ENCODE peak calls at places on chromosomes 4 and X, in eight cellular contexts. Y is B cell, A is glutamatergic neuron, D is coronary artery, M is neural crest cell, N is progenitor cell of endocrine pancreas, Z is endodermal cell, P is IMR-90. Q is an unnamed sample.

GRCh38 chr4:74038161-74039064 is at the start of gene CXCL3:
- DNase-seq in Y (peak; percentile 6), A (peak; percentile 77), D (peak; percentile 79), M (peak; percentile 60), N (peak; percentile 61), Z (peak; percentile 89), P (peak; percentile 40), Q (peak; percentile 86)

GRCh38 chr4:1354136-1354982 is 7.4 kb downstream of the UVSSA start:
- DNase-seq in Y (no peak), A (no peak), D (no peak), M (no peak), N (no peak), Z (peak; percentile 64), P (no peak), Q (no peak)

GRCh38 chrX:110734894-110735541 is 60.6 kb downstream of the CHRDL1 start:
- DNase-seq in Y (no peak), A (no peak), D (no peak), M (no peak), N (no peak), Z (no peak), P (peak; percentile 69), Q (no peak)

GRCh38 chrX:40056420-40056819 is 41.3 kb downstream of the BCOR start:
- DNase-seq in Y (no peak), A (no peak), D (no peak), M (no peak), N (no peak), Z (no peak), P (no peak), Q (no peak)

GRCh38 chrX:74231625-74232024 is 72.4 kb upstream of the ZCCHC13 start:
- DNase-seq in Y (no peak), A (no peak), D (no peak), M (no peak), N (no peak), Z (no peak), P (no peak), Q (no peak)

GRCh38 chr4:78057600-78058560 is 757 bp downstream of the FRAS1 start:
- DNase-seq in Y (peak; percentile 38), A (peak; percentile 60), D (peak; percentile 76), M (peak; percentile 38), N (peak; percentile 34), Z (peak; percentile 79), P (peak; percentile 13), Q (peak; percentile 59)

GRCh38 chr4:185290656-185291055 is 81.3 kb downstream of the SNX25 start:
- DNase-seq in Y (no peak), A (no peak), D (no peak), M (no peak), N (no peak), Z (no peak), P (no peak), Q (no peak)

GRCh38 chrX:51332188-51332942 is at the start of gene NUDT10:
- DNase-seq in Y (peak; percentile 31), A (peak; percentile 86), D (peak; percentile 71), M (peak; percentile 68), N (peak; percentile 59), Z (peak; percentile 92), P (peak; percentile 10), Q (peak; percentile 86)

GRCh38 chr4:118727360-118727759 is 42.2 kb downstream of the METTL14 start:
- DNase-seq in Y (no peak), A (no peak), D (no peak), M (no peak), N (no peak), Z (no peak), P (peak; percentile 59), Q (no peak)

GRCh38 chrX:39336709-39337294 is 535.5 kb downstream of the MID1IP1 start:
- DNase-seq in Y (no peak), A (no peak), D (no peak), M (no peak), N (no peak), Z (no peak), P (no peak), Q (no peak)

GRCh38 chr4:17336524-17336941 is 175.4 kb downstream of the QDPR start:
- DNase-seq in Y (no peak), A (no peak), D (no peak), M (no peak), N (no peak), Z (no peak), P (peak; percentile 48), Q (no peak)

GRCh38 chr4:156608651-156609050 is 362.9 kb downstream of the PDGFC start:
- DNase-seq in Y (no peak), A (no peak), D (no peak), M (no peak), N (no peak), Z (no peak), P (no peak), Q (no peak)

GRCh38 chr4:112075129-112075753 is 70.0 kb upstream of the FAM241A start:
- DNase-seq in Y (peak; percentile 39), A (no peak), D (no peak), M (peak; percentile 18), N (no peak), Z (peak; percentile 72), P (peak; percentile 66), Q (peak; percentile 15)

GRCh38 chrX:133046601-133047000 is 50.3 kb downstream of the USP26 start:
- DNase-seq in Y (no peak), A (no peak), D (no peak), M (no peak), N (no peak), Z (no peak), P (no peak), Q (no peak)

GRCh38 chrX:20433376-20433775 is 166.7 kb upstream of the RPS6KA3 start:
- DNase-seq in Y (no peak), A (no peak), D (no peak), M (no peak), N (no peak), Z (no peak), P (peak; percentile 24), Q (no peak)

GRCh38 chr4:102761478-102761790 is 666 bp upstream of the MANBA start:
- DNase-seq in Y (no peak), A (no peak), D (no peak), M (no peak), N (no peak), Z (no peak), P (peak; percentile 2), Q (no peak)

GRCh38 chr4:84379881-84380618 is 119.0 kb downstream of the NKX6-1 start:
- DNase-seq in Y (no peak), A (peak; percentile 26), D (no peak), M (no peak), N (no peak), Z (peak; percentile 56), P (no peak), Q (no peak)

GRCh38 chrX:123830309-123830708 is 29.5 kb upstream of the XIAP start:
- DNase-seq in Y (peak; percentile 61), A (no peak), D (no peak), M (no peak), N (no peak), Z (no peak), P (no peak), Q (no peak)

GRCh38 chrX:134925551-134925950 is 65.2 kb upstream of the SMIM10 start:
- DNase-seq in Y (no peak), A (no peak), D (no peak), M (no peak), N (no peak), Z (no peak), P (no peak), Q (no peak)
- TF ChIP-seq CTCF in Y (no peak), A (no peak), D (no peak), M (no peak), N (no peak), Z (no peak), P (no peak), Q (no peak)

DNA sequence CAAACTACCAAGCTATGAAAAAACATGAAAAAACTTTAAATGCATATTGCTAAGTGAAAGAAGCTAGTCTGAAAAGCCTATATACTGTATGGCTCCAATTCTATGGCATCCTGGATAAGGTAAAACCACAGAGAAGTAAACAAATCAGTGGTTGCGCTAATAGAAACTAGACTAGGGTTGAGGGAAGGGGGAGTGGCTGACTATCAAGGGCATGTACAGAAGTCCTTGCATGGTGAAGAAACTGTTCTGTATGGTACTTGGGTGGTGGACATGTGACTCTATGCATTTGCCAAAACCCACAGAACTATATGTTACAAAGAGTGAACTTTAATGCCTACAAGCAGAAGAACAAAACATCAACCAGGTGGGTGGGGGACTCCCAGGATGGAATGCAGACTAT is 96.8 kb downstream of the MTMR1 start:
- DNase-seq in Y (no peak), A (no peak), D (no peak), M (no peak), N (no peak), Z (no peak), P (no peak), Q (no peak)
- TF ChIP-seq CTCF in Y (no peak), A (no peak), D (no peak), M (no peak), N (no peak), Z (no peak), P (no peak), Q (no peak)

GRCh38 chr4:59060002-59060846 is 1950.0 kb upstream of the IGFBP7 start:
- DNase-seq in Y (no peak), A (no peak), D (no peak), M (no peak), N (no peak), Z (no peak), P (no peak), Q (no peak)

GRCh38 chr4:59057804-59058203 is 1947.6 kb upstream of the IGFBP7 start:
- DNase-seq in Y (no peak), A (no peak), D (no peak), M (no peak), N (no peak), Z (no peak), P (no peak), Q (no peak)

GRCh38 chr4:59062970-59063369 is 1952.8 kb upstream of the IGFBP7 start:
- DNase-seq in Y (no peak), A (no peak), D (no peak), M (no peak), N (no peak), Z (no peak), P (no peak), Q (no peak)

DNA sequence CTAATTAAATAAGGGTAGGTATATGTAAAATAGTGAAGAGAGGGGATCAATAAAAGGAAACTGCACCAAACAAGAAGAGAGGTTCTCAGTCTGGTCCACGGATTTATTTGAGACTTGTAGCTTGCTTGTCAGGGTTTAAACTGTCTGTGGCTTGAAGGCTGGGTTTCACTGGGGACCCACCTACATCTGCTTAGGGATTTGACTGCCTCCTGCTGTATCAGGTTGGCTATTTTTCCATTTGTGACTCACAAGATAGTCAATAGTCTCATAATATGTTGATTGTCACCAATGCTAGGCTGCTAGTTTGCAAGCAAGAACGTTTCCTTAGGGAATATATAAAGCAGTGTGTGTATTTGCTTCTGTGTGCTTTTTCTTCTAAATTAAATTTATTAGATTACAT is 1950.7 kb upstream of the IGFBP7 start:
- DNase-seq in Y (no peak), A (no peak), D (no peak), M (no peak), N (no peak), Z (no peak), P (no peak), Q (no peak)
- TF ChIP-seq CTCF in Y (no peak), A (no peak), D (no peak), M (no peak), N (no peak), Z (peak; percentile 56), P (no peak), Q (no peak)

DNA sequence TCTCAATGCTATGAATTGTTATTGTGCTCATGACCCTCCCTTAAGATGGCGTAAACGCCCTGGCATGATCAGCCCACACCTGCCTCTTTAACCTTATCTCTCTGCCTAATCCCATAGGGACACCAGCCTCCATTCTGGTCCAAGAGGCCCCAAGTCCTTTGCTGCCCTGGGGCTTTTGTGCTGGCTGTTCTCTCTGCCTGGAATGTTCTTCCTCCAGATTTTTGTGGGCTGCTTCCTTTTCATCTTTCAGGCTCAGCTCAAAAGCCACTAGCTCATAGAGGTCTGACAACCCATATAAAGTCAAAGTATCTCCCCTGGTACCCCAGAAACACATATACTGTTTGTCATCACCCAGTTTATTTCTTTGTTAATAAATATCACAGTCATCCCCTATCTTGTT is 42.4 kb downstream of the APLN start:
- DNase-seq in Y (no peak), A (no peak), D (no peak), M (no peak), N (no peak), Z (no peak), P (no peak), Q (no peak)
- TF ChIP-seq CTCF in Y (no peak), A (no peak), D (no peak), M (no peak), N (no peak), Z (no peak), P (no peak), Q (no peak)